ENCODE peak calls at places on chromosomes 16 and 17, in four cellular contexts. E is body of pancreas, Z is cardiac muscle cell, D is NT2/D1. R is an unnamed sample. For H3K4me1, the result is how much of the 10 kb centered on the place peaks cover.

GRCh38 chr17:74757502-74757901 is 9.1 kb downstream of the NHERF1 start:
- DNase-seq in Z (peak), E (peak), D (no peak), R (no peak)

GRCh38 chr17:60678118-60678444 is 430 bp downstream of the BCAS3 start:
- DNase-seq in E (no peak), Z (no peak), D (no peak), R (no peak)

GRCh38 chr16:558298-559020 is 1.7 kb upstream of the PRR35 start:
- DNase-seq in Z (no peak), D (no peak), E (no peak), R (no peak)

GRCh38 chr16:69931631-69932030 is 19.5 kb upstream of the CLEC18A start:
- DNase-seq in D (no peak), Z (no peak), E (no peak), R (no peak)

GRCh38 chr17:81635431-81635830 is 1.5 kb downstream of the NPLOC4 start:
- DNase-seq in D (no peak), E (no peak), Z (no peak), R (no peak)

GRCh38 chr17:68006797-68007196 is 10.5 kb upstream of the C17orf58 start:
- DNase-seq in Z (peak), D (no peak), E (no peak), R (no peak)

GRCh38 chr16:22255335-22255734 is 41.9 kb upstream of the POLR3E start:
- DNase-seq in E (no peak), D (no peak), Z (no peak), R (no peak)

GRCh38 chr17:35428229-35428628 is 4.1 kb downstream of the SLFN12 start:
- DNase-seq in D (no peak), Z (no peak), E (no peak), R (no peak)

GRCh38 chr17:62869885-62870580 is 61.9 kb upstream of the MARCHF10 start:
- DNase-seq in Z (peak), D (peak), E (no peak), R (no peak)

GRCh38 chr17:17379197-17379991 is 76.2 kb downstream of the NT5M start:
- DNase-seq in Z (peak), D (no peak), E (peak), R (no peak)

GRCh38 chr17:83079340-83079747 is at the start of gene METRNL:
- DNase-seq in Z (peak), D (peak), E (peak), R (peak)

GRCh38 chr17:68094481-68095078 is 59.0 kb downstream of the KPNA2 start:
- DNase-seq in E (no peak), Z (no peak), D (no peak), R (no peak)

GRCh38 chr17:869567-870530 is 87.7 kb downstream of the MRM3 start:
- DNase-seq in D (no peak), Z (peak), E (no peak), R (no peak)

GRCh38 chr17:28038802-28039600 is 3.5 kb upstream of the NLK start:
- DNase-seq in Z (peak), E (no peak), D (no peak), R (no peak)

GRCh38 chr16:15452456-15452855 is 18.1 kb downstream of the BMERB1 start:
- DNase-seq in Z (no peak), E (no peak), D (no peak), R (no peak)

GRCh38 chr17:17208013-17208412 is 1.9 kb upstream of the PLD6 start:
- DNase-seq in Z (no peak), E (no peak), D (no peak), R (no peak)

GRCh38 chr16:30711712-30712111 is 12.7 kb downstream of the SRCAP start:
- DNase-seq in Z (no peak), E (no peak), D (no peak), R (no peak)

GRCh38 chr17:40953876-40954275 is 12.9 kb downstream of the KRT39 start:
- DNase-seq in E (no peak), Z (no peak), D (no peak), R (no peak)

GRCh38 chr16:56506941-56507340 is 12.9 kb downstream of the BBS2 start:
- DNase-seq in D (no peak), E (no peak), Z (peak), R (no peak)

GRCh38 chr17:32546031-32546444 is 59.2 kb downstream of the CDK5R1 start:
- DNase-seq in E (no peak), Z (no peak), D (peak), R (no peak)

GRCh38 chr17:48432820-48433775 is 3.1 kb upstream of the SKAP1 start:
- DNase-seq in D (no peak), E (no peak), Z (no peak), R (no peak)

GRCh38 chr17:61072648-61073047 is 327.0 kb upstream of the TBX2 start:
- DNase-seq in D (no peak), Z (no peak), E (no peak), R (no peak)

GRCh38 chr17:8315740-8316217 is 5.7 kb downstream of the ARHGEF15 start:
- DNase-seq in D (no peak), E (no peak), Z (no peak), R (no peak)

GRCh38 chr17:28745052-28745776 is 1.4 kb downstream of the TRAF4 start:
- DNase-seq in D (no peak), Z (peak), E (peak), R (peak)

GRCh38 chr16:81265658-81266451 is 27.4 kb downstream of the BCO1 start:
- DNase-seq in D (no peak), Z (peak), E (peak), R (peak)

GRCh38 chr17:50758989-50759544 is 8.3 kb downstream of the ANKRD40CL start:
- DNase-seq in Z (peak), E (no peak), D (no peak), R (no peak)

GRCh38 chr17:33387406-33387805 is 94.3 kb upstream of the ASIC2 start:
- DNase-seq in E (no peak), Z (no peak), D (no peak), R (no peak)

DNA sequence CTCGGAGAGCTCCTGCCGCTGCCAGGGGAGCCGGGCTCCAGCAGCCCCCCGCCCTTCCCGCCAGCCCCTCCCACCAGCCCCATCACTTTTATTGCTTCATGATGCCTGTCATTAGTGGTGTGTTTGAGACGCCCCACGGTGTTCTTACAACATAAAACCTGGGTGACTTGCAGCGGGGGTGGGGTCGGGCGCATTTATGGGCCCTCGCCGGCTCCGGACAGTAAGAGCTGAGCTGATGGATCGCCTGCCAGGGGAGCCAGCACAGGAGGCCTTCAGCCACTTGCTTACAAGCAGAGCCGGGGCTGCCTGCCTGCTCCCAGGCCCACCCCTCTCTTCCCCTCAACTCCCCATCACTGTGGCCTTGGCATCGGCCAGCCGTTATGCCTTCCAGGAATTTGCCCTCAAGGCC is 82.9 kb upstream of the CBX4 start:
- DNase-seq in E (peak), D (no peak), Z (no peak), R (peak)
- H3K4me3 ChIP-seq in E (no peak), D (no peak), Z (no peak), R (no peak)

GRCh38 chr17:72942594-72942993 is 149.9 kb downstream of the SLC39A11 start:
- DNase-seq in Z (peak), E (no peak), D (no peak), R (no peak)
- H3K4me1 ChIP-seq in Z (under half), E (under half), D (under half), R (under half)

GRCh38 chr17:76148015-76148326 is 6.9 kb upstream of the FOXJ1 start:
- DNase-seq in D (no peak), Z (no peak), E (no peak), R (no peak)

GRCh38 chr17:76145231-76146052 is 4.4 kb upstream of the FOXJ1 start:
- DNase-seq in D (no peak), Z (no peak), E (no peak), R (no peak)

GRCh38 chr17:76147211-76148014 is 6.4 kb upstream of the FOXJ1 start:
- DNase-seq in E (no peak), Z (peak), D (no peak), R (no peak)

GRCh38 chr17:76149214-76149613 is 8.2 kb upstream of the FOXJ1 start:
- DNase-seq in E (no peak), D (no peak), Z (no peak), R (no peak)

DNA sequence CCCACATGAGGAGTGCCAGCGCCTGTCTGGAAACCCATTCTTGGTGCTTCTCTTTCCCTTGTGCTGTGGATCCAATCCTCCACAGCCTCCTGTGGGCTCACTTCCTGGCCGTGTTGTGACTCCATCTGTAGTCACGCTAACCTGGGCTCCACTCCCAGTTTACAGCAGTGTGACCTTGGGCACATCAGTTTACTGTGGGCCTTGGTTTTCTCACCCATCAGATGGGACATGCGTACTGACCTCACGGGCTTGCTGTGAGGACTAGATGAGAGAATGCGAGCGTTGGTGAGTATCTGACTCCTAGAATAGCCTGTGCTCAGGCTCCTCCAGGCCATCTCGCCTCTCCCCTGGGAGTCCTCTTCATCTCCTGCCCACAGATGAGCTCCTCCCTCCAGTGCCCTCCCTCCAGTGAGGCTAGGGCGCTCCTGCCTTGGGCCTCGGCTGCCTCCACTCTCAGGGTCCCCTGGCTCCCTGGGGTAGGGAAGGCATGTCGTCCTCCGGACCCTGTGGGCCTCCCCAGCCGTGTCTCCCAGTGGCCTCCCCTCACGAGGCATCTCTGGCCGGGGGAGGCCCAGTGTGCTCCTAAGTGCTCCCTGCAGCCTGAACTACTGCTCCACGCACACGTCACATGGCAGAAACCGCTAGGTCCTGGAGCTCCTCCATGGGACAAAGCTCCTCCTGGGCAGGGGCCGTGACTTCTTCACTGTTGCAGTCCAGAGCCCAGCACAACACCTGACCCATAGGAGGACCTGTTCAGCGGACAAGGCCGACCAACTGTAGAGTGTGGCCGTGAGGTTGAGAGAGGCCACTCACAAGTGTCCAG is 5.2 kb upstream of the FOXJ1 start:
- DNase-seq in D (no peak), E (no peak), Z (no peak), R (no peak)
- H3K4me3 ChIP-seq in D (no peak), E (no peak), Z (no peak), R (no peak)

DNA sequence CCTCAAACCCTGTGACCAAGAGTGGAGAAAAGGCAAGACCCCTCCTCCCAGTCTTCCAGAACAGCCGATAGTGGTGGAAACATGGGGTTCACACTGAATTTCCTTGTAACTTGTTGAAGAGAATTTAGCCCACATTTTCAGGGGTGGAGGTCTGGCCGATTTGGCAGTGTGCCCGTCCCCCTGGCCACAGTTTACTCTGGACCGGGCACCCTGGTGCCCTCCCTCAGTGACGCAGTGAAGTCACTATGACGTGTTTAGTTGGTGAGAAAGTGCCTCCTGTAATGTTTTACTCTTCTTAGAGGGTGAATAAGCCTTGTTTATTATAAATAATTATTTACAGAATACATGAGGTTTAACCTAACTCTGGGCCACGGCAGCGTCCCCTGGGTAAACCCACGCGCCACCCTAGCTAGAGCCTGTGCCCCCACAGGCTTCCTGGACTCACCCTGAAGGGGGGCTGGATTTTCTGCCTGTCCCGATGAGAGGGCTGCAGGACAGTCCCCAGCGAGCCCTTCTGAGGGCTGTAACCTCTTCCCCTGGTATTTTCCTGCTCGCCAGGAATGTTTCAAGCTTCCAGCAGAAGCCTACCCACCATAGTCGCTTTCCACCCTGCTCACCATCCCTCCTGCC is 316.9 kb downstream of the SEC14L1 start:
- DNase-seq in Z (no peak), E (no peak), D (no peak), R (no peak)
- H3K4me1 ChIP-seq in Z (half or more), E (half or more), D (under half), R (under half)

R was measured in mucosa of descending colon.